ENCODE peak calls at places on chromosomes 3 and 15, in ten cellular contexts. M is fibroblast of mammary gland, N is astrocyte of the spinal cord, K is spleen, W is IMR-90, H is pancreas, D is colonic mucosa, F is HL-60, L is HFF-Myc, I is bronchial epithelial cell. G is an unnamed sample.

GRCh38 chr3:178767558-178767957 is 231.3 kb downstream of the KCNMB2 start:
- DNase-seq in M (no peak), N (no peak), K (no peak), W (no peak), H (no peak), D (no peak), F (no peak), L (no peak), I (no peak), G (no peak)

GRCh38 chr15:48634934-48635333 is 10.6 kb downstream of the FBN1 start:
- DNase-seq in M (peak), N (peak), K (no peak), W (peak), H (no peak), D (no peak), F (no peak), L (no peak), I (no peak), G (no peak)

GRCh38 chr15:43527016-43527801 is 9.8 kb downstream of the MAP1A start:
- DNase-seq in M (no peak), N (no peak), K (no peak), W (no peak), H (no peak), D (no peak), F (no peak), L (no peak), I (no peak), G (no peak)

GRCh38 chr3:191143224-191143623 is 55.8 kb upstream of the OSTN start:
- DNase-seq in M (no peak), N (no peak), K (no peak), W (no peak), H (no peak), D (no peak), F (no peak), L (no peak), I (peak), G (no peak)

GRCh38 chr3:88003115-88003755 is 55.6 kb downstream of the CGGBP1 start:
- DNase-seq in M (peak), N (peak), K (no peak), W (peak), H (no peak), D (peak), F (peak), L (peak), I (peak), G (no peak)

GRCh38 chr3:78257956-78258530 is 1218.1 kb downstream of the ROBO2 start:
- DNase-seq in M (no peak), N (no peak), K (no peak), W (no peak), H (no peak), D (no peak), F (no peak), L (no peak), I (no peak), G (no peak)

GRCh38 chr3:182294256-182294655 is 499.0 kb upstream of the ATP11B start:
- DNase-seq in M (no peak), N (peak), K (no peak), W (no peak), H (no peak), D (no peak), F (no peak), L (no peak), I (peak), G (no peak)

GRCh38 chr15:91922701-91923279 is 69.3 kb downstream of the SLCO3A1 start:
- DNase-seq in M (no peak), N (no peak), K (no peak), W (no peak), H (no peak), D (peak), F (no peak), L (no peak), I (no peak), G (no peak)

GRCh38 chr3:94089126-94089525 is 26.3 kb downstream of the NSUN3 start:
- DNase-seq in M (no peak), N (no peak), K (no peak), W (no peak), H (no peak), D (no peak), F (no peak), L (no peak), I (no peak), G (no peak)

GRCh38 chr3:124174463-124174862 is 182.5 kb upstream of the ROPN1 start:
- DNase-seq in M (no peak), N (no peak), K (no peak), W (no peak), H (peak), D (no peak), F (no peak), L (peak), I (no peak), G (peak)

GRCh38 chr3:21506061-21506460 is 244.9 kb downstream of the ZNF385D start:
- DNase-seq in M (peak), N (peak), K (no peak), W (no peak), H (no peak), D (no peak), F (no peak), L (no peak), I (no peak), G (no peak)

GRCh38 chr3:146777941-146778340 is 172.8 kb upstream of the PLSCR5 start:
- DNase-seq in M (no peak), N (no peak), K (no peak), W (no peak), H (no peak), D (no peak), F (no peak), L (no peak), I (no peak), G (no peak)

GRCh38 chr3:112074616-112075497 is 11.3 kb upstream of the C3orf52 start:
- DNase-seq in M (peak), N (peak), K (peak), W (peak), H (peak), D (peak), F (no peak), L (peak), I (peak), G (no peak)

GRCh38 chr3:181718416-181718815 is 6.7 kb downstream of the SOX2 start:
- DNase-seq in M (no peak), N (peak), K (no peak), W (no peak), H (no peak), D (no peak), F (no peak), L (no peak), I (peak), G (no peak)

GRCh38 chr3:43692971-43693370 is 2.2 kb downstream of the ABHD5 start:
- DNase-seq in M (no peak), N (no peak), K (no peak), W (no peak), H (no peak), D (no peak), F (no peak), L (no peak), I (no peak), G (no peak)
- H3K4me3 ChIP-seq in M (no peak), N (no peak), K (peak), W (no peak), H (no peak), D (no peak), F (no peak), L (no peak), I (no peak), G (no peak)

DNA sequence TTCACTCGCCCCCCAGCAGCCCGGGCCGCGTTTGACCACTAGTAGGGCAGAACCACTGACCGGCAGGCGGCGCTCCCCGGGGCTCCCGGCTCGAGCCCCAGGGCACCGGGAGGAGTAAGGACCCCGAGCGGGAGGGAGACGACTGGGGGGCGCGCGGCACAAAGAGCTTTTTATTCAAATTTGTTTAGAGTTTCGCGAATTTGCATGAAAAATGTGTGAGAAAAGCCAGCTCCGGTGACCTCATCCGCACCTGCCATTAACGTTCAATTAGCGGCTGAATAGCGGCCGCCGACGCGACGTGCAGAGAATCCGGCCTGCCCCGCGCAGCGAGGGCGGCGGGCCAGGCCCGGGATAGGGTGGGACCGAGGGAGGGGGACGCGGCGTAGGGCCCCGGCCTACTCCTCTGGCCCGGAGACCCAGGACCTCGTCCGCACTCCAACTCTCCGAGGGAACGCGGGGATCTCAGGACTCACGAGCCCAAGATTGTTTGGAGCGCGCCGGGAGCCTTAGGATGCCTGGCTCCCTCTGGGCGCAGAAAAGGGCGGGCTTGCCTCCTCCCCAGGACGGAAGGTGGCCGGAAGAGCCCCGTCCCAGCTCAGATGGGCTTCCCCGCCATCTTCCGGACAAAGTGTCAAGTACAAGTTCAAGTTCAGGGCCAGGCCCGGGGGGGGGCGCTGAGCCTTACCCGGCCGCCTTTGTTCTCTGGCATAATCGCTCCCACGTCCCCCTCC is 64.9 kb upstream of the POLG start:
- DNase-seq in M (peak), N (no peak), K (peak), W (no peak), H (no peak), D (peak), F (no peak), L (no peak), I (no peak), G (no peak)
- H3K4me3 ChIP-seq in M (no peak), N (no peak), K (peak), W (no peak), H (peak), D (peak), F (no peak), L (peak), I (peak), G (peak)

GRCh38 chr15:98773616-98774015 is 125.3 kb downstream of the IGF1R start:
- DNase-seq in M (no peak), N (no peak), K (no peak), W (no peak), H (no peak), D (no peak), F (no peak), L (no peak), I (no peak), G (no peak)
- H3K4me3 ChIP-seq in M (no peak), N (no peak), K (no peak), W (no peak), H (no peak), D (no peak), F (no peak), L (no peak), I (no peak), G (no peak)

GRCh38 chr3:43298292-43298691 is 12.0 kb downstream of the SNRK start:
- DNase-seq in M (no peak), N (no peak), K (no peak), W (no peak), H (no peak), D (no peak), F (no peak), L (no peak), I (no peak), G (no peak)

GRCh38 chr3:43291546-43291945 is 5.2 kb downstream of the SNRK start:
- DNase-seq in M (no peak), N (no peak), K (no peak), W (no peak), H (no peak), D (no peak), F (no peak), L (no peak), I (no peak), G (no peak)

GRCh38 chr3:43298761-43299160 is 12.4 kb downstream of the SNRK start:
- DNase-seq in M (no peak), N (no peak), K (no peak), W (no peak), H (no peak), D (no peak), F (no peak), L (no peak), I (no peak), G (no peak)

GRCh38 chr3:43294975-43295374 is 8.6 kb downstream of the SNRK start:
- DNase-seq in M (no peak), N (no peak), K (no peak), W (no peak), H (no peak), D (no peak), F (no peak), L (no peak), I (no peak), G (no peak)

GRCh38 chr3:43296565-43296964 is 10.2 kb downstream of the SNRK start:
- DNase-seq in M (no peak), N (no peak), K (peak), W (peak), H (no peak), D (peak), F (peak), L (no peak), I (peak), G (peak)
- H3K4me3 ChIP-seq in M (no peak), N (no peak), K (peak), W (no peak), H (no peak), D (no peak), F (no peak), L (no peak), I (no peak), G (no peak)

GRCh38 chr3:3172627-3173026 is 6.9 kb downstream of the CRBN start:
- DNase-seq in M (no peak), N (no peak), K (no peak), W (no peak), H (no peak), D (no peak), F (no peak), L (no peak), I (no peak), G (no peak)
- H3K4me3 ChIP-seq in M (no peak), N (no peak), K (peak), W (no peak), H (no peak), D (no peak), F (no peak), L (no peak), I (no peak), G (peak)

DNA sequence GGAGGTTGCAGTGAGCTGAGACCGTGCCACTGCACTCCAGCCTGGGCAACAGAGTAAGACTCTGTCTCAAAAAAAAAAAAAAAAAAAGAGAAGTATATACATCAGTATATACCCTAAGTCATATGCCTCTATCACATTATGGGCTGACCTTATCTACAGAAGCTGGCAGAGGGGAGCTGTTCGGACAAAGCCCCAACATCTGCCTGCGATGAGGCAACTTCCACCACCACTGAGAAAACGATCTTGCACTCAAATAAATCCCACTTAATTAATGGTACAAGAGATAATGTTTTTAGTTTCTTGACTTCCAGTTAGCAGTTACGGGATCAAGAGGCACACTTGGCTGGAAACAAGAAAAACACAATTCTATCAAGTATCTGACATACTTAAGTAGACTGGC is 2.2 kb downstream of the GLT8D1 start:
- DNase-seq in M (no peak), N (no peak), K (no peak), W (no peak), H (no peak), D (no peak), F (no peak), L (no peak), I (no peak), G (no peak)
- H3K4me3 ChIP-seq in M (peak), N (no peak), K (no peak), W (no peak), H (no peak), D (no peak), F (no peak), L (peak), I (no peak), G (no peak)

GRCh38 chr3:133113526-133113925 is 75.3 kb downstream of the TMEM108 start:
- DNase-seq in M (peak), N (peak), K (no peak), W (peak), H (no peak), D (no peak), F (no peak), L (no peak), I (peak), G (no peak)

GRCh38 chr3:133112666-133113065 is 74.5 kb downstream of the TMEM108 start:
- DNase-seq in M (peak), N (peak), K (no peak), W (peak), H (no peak), D (no peak), F (no peak), L (no peak), I (no peak), G (no peak)

GRCh38 chr3:133114198-133114597 is 76.0 kb downstream of the TMEM108 start:
- DNase-seq in M (peak), N (peak), K (no peak), W (peak), H (no peak), D (no peak), F (no peak), L (no peak), I (no peak), G (no peak)

GRCh38 chr3:133117342-133117741 is 79.2 kb downstream of the TMEM108 start:
- DNase-seq in M (no peak), N (no peak), K (no peak), W (no peak), H (no peak), D (no peak), F (no peak), L (no peak), I (no peak), G (no peak)

GRCh38 chr3:133115178-133115577 is 77.0 kb downstream of the TMEM108 start:
- DNase-seq in M (no peak), N (no peak), K (no peak), W (no peak), H (no peak), D (no peak), F (no peak), L (no peak), I (no peak), G (no peak)
- H3K4me3 ChIP-seq in M (no peak), N (no peak), K (no peak), W (no peak), H (no peak), D (no peak), F (no peak), L (no peak), I (no peak), G (no peak)

GRCh38 chr3:31973081-31973480 is 8.0 kb downstream of the OSBPL10 start:
- DNase-seq in M (no peak), N (no peak), K (no peak), W (no peak), H (no peak), D (no peak), F (no peak), L (no peak), I (no peak), G (peak)

GRCh38 chr3:31966978-31967592 is 14.0 kb downstream of the OSBPL10 start:
- DNase-seq in M (no peak), N (no peak), K (no peak), W (no peak), H (no peak), D (no peak), F (no peak), L (no peak), I (no peak), G (no peak)

GRCh38 chr3:31971607-31972006 is 9.5 kb downstream of the OSBPL10 start:
- DNase-seq in M (no peak), N (no peak), K (no peak), W (no peak), H (no peak), D (no peak), F (no peak), L (no peak), I (no peak), G (no peak)

GRCh38 chr3:31968391-31968926 is 12.6 kb downstream of the OSBPL10 start:
- DNase-seq in M (peak), N (peak), K (no peak), W (peak), H (no peak), D (no peak), F (no peak), L (peak), I (peak), G (no peak)

DNA sequence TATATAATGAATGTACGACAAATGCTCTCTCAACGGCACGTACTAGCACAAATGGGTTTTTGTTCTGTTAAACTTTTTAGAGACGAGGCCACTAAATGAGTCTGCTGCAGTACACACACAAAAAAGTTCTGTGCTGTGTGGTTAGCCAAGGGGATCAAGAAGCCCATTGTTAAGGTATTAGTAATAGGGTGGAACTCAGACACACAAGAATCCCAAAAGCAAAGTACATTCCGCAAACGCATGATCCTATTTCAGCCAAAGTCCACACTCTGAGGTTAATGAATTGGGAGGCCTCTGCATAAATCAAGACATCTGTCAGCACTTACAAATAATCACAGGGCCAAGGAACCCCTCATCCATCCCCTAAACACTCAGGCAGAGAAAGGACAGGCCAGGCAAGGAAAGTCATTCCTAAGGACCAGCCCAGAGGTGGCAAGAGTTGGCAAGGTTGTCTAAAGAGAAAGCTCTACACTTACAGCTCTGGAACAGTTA is 12.1 kb downstream of the OSBPL10 start:
- DNase-seq in M (peak), N (peak), K (no peak), W (peak), H (no peak), D (peak), F (no peak), L (peak), I (peak), G (no peak)
- H3K4me3 ChIP-seq in M (no peak), N (no peak), K (no peak), W (no peak), H (no peak), D (no peak), F (no peak), L (no peak), I (no peak), G (no peak)